ENCODE peak calls at places on chromosomes 4 and X, in five cellular contexts. K is tibial nerve, U is upper lobe of left lung, A is H1, S is IMR-90. G is an unnamed sample.

GRCh38 chr4:21529214-21529613 is 419.4 kb downstream of the KCNIP4 start:
- DNase-seq in K (no peak), A (no peak), S (no peak), U (no peak), G (no peak)

GRCh38 chrX:2819345-2820130 is 9.2 kb upstream of the GYG2 start:
- DNase-seq in K (no peak), U (no peak), A (no peak), S (peak; percentile 39), G (peak; percentile 29)

GRCh38 chr4:142452132-142452855 is 393.8 kb downstream of the INPP4B start:
- DNase-seq in S (peak; percentile 50), A (no peak), K (no peak), U (no peak), G (no peak)

GRCh38 chrX:43654431-43655150 is 1.5 kb upstream of the MAOA start:
- DNase-seq in K (peak; percentile 84), U (peak; percentile 92), A (peak; percentile 60), S (peak; percentile 77), G (peak; percentile 94)

GRCh38 chr4:6771229-6771671 is 11.3 kb upstream of the KIAA0232 start:
- DNase-seq in K (no peak), U (no peak), S (peak; percentile 16), A (no peak), G (no peak)

GRCh38 chr4:189279188-189279587 is 661.5 kb upstream of the FRG1 start:
- DNase-seq in S (peak; percentile 99), U (no peak), K (no peak), A (no peak), G (no peak)

GRCh38 chr4:14835288-14835687 is 167.0 kb upstream of the CPEB2 start:
- DNase-seq in A (no peak), S (no peak), K (no peak), U (no peak), G (no peak)

GRCh38 chr4:23902203-23902602 is 12.4 kb upstream of the PPARGC1A start:
- DNase-seq in K (no peak), U (no peak), S (no peak), A (no peak), G (no peak)

GRCh38 chrX:105101378-105101777 is 119.1 kb downstream of the TEX13A start:
- DNase-seq in A (no peak), K (no peak), U (no peak), S (no peak), G (no peak)

GRCh38 chr4:73573794-73574528 is 46.3 kb downstream of the RASSF6 start:
- DNase-seq in U (peak; percentile 64), S (peak; percentile 82), K (peak; percentile 70), A (peak; percentile 70), G (no peak)

GRCh38 chr4:40185830-40186664 is 10.8 kb upstream of the RHOH start:
- DNase-seq in A (no peak), U (no peak), K (no peak), S (peak; percentile 22), G (no peak)

GRCh38 chr4:109729155-109729562 is 711 bp downstream of the PLA2G12A start:
- DNase-seq in K (no peak), S (peak; percentile 7), A (no peak), U (no peak), G (no peak)

GRCh38 chrX:82412851-82413250 is 1095.2 kb upstream of the POU3F4 start:
- DNase-seq in S (no peak), A (no peak), K (no peak), U (no peak), G (no peak)

DNA sequence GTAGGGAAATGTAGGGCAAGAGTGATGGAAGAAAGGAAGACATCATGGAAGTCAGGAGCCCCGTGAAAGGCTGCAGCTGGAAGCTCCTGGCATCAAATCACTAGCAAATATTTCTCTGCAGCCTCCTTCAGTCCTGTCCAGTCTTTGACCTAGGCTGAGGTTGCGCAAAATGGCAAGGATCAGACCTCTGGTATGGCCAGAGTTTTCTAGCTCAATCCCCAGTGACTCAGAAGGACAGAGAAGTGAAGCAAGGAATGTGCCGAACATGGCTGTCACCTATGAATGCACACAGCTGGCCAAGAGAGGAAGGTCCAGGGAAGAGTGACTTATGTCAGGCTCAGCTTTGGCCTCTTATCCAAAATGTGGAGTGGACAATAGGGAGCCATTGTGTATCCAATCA is 71.1 kb upstream of the PHOX2B start:
- DNase-seq in A (no peak), U (no peak), K (no peak), S (no peak), G (no peak)
- TF ChIP-seq POLR2A in A (no peak), U (no peak), K (no peak), S (no peak), G (no peak)

DNA sequence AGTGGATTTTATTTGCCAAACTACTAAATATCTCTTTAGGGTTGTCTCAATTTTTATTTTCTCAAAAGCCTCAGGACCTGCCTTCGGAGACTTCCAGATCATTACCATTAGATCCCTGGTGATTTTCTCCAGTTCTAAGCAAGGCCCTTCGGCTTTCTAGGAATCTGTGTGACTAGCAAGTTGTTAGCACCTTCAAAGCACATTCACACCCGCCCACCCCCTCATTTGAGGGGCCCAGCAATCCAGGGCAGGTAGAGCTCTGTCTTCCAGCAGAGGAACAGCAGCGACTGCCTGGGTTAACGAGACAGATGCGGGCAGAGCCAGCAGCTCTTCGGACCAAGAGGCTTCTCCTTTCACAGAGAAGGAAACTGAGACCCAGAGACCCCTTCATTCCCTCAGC is 2.0 kb downstream of the WDR1 start:
- DNase-seq in K (no peak), A (no peak), U (no peak), S (no peak), G (no peak)
- H3K4me3 ChIP-seq in K (no peak overlapping the region), A (no peak overlapping the region), U (peak overlapping the region; percentile 94), S (peak overlapping the region; percentile 94), G (peak overlapping the region; percentile 83)

GRCh38 chr4:5157721-5158390 is 106.6 kb downstream of the STK32B start:
- DNase-seq in U (no peak), K (no peak), A (no peak), S (peak; percentile 44), G (peak; percentile 47)

GRCh38 chr4:5158825-5159224 is 107.5 kb downstream of the STK32B start:
- DNase-seq in K (no peak), S (no peak), A (no peak), U (no peak), G (peak; percentile 52)

GRCh38 chr4:5160668-5161067 is 109.4 kb downstream of the STK32B start:
- DNase-seq in A (no peak), U (no peak), S (no peak), K (no peak), G (no peak)

GRCh38 chr4:5156677-5157076 is 105.4 kb downstream of the STK32B start:
- DNase-seq in S (no peak), A (no peak), U (no peak), K (no peak), G (no peak)

DNA sequence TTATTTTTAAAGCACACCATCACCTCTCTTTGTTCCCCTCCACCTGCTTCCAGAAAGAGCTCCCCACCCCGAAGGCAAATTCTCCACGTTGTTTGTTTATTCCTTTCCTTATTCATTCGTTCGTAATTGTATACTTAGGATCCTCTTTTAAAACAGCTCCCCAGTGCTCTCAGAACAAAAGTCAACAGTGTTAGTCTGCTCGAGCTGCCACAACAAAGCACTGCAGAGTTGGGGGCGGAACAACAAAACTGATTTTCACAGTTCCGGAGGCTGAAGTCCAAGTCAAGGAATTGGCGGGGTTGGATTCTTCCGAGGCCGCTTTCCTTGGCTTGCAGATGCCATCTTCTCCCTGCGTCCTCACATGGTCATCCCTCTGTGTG is 107.1 kb downstream of the STK32B start:
- DNase-seq in K (no peak), S (no peak), A (no peak), U (no peak), G (no peak)
- TF ChIP-seq POLR2A in K (no peak), S (no peak), A (no peak), U (no peak), G (no peak)

GRCh38 chrX:24014388-24015018 is 12.5 kb downstream of the KLHL15 start:
- DNase-seq in S (peak; percentile 9), U (no peak), A (no peak), K (no peak), G (no peak)
- H3K4me3 ChIP-seq in S (no peak overlapping the region), U (no peak overlapping the region), A (no peak overlapping the region), K (no peak overlapping the region), G (no peak overlapping the region)

GRCh38 chrX:12791253-12792228 is at the start of gene PRPS2:
- DNase-seq in U (peak; percentile 55), A (no peak), S (peak; percentile 18), K (peak; percentile 56), G (no peak)
- TF ChIP-seq POLR2A in U (no peak), A (no peak), S (peak; percentile 33), K (peak; percentile 57), G (no peak)

DNA sequence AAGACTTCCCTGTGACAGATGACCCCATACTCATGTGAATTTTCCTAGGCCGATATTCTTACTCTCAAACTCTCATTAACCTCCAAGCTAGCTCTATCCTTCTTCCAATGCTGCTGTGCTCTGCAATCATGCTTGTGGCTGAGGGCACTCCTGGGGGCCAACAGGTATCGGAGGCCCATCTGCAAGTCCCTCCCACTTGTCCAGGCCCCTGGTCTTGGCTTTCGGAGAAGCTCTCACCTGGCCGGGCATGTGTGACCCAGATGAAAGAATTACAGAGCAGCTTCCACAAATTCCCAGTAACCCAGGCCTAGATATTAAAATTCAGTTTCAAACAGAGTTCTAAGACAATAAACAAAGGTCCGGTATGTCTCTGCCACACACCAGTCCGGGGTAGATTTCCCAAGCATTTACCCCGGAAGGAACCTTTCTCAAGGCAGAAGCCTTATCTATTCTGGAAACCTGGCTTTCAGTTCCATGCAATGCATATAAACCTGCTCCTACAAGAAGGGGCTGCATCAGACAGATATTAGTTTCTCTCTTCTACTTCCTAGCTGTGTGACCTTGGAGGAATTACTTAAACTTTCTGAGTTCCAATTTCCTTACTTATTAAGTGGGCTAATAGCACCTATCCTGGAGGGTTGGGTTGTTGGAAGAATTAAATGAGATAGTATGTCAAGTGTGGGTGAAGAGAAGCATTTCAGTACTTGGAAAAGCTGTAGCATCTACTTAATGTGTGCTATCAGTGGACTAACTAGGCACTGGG is 270.8 kb downstream of the PTTG2 start:
- DNase-seq in U (no peak), S (no peak), K (no peak), A (no peak), G (no peak)
- H3K4me3 ChIP-seq in U (no peak overlapping the region), S (no peak overlapping the region), K (no peak overlapping the region), A (no peak overlapping the region), G (no peak overlapping the region)

DNA sequence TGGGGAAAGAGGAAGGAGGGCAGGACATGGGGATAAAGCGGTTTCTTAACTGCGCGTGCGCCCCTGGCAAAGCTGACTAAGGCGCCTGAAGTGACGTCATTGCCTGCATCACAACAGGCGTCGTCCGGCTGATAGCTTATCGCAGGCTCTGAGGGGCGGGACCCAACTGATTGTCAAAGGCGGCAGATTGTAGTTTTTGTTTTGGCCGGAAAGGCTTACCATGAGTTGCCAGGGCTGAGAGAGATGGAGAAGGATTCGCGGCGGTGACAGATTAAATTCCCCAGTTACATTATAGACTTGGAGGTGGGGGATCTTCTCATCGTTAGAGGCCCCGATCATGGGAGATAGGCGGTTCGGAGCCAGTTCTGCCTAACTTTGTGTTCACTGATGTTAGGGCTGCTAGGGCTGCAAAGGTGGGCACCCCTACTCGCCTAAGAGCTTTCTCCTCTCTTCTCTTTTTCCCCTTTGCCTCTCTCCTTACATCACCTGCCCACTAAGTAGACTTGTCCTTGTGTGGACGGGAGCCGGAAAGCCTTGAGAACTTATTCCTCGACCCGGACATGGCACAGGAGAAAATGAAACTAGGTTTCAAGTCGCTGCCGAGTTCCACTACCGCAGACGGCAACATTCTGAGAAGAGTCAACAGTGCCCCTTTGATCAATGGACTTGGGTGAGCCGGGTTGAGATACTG is 148.9 kb upstream of the PLAC1 start:
- DNase-seq in K (peak; percentile 82), S (peak; percentile 95), A (no peak), U (peak; percentile 95), G (peak; percentile 91)
- TF ChIP-seq POLR2A in K (peak; percentile 79), S (peak; percentile 85), A (no peak), U (no peak), G (no peak)

G was measured in vagina.